ENCODE peak calls at places on chromosomes 1 and 21, in five cellular contexts. S is DMS 273 treated with DMSO at 0.1 percent for 48 hours, D is T follicular helper cell, A is posterior vena cava, I is right cardiac atrium. X is an unnamed sample.

GRCh38 chr1:80048706-80049105 is 1042.2 kb upstream of the ADGRL4 start:
- DNase-seq in D (no peak), A (no peak), I (no peak), S (no peak), X (no peak)

GRCh38 chr1:53715478-53715877 is 23.5 kb downstream of the GLIS1 start:
- DNase-seq in D (no peak), A (no peak), I (no peak), S (no peak), X (no peak)

GRCh38 chr1:44616284-44616990 is 57.8 kb downstream of the TMEM53 start:
- DNase-seq in S (no peak), I (no peak), D (no peak), A (no peak), X (no peak)

GRCh38 chr1:209621741-209622655 is 30.2 kb downstream of the LAMB3 start:
- DNase-seq in I (no peak), D (no peak), A (no peak), S (no peak), X (no peak)

GRCh38 chr1:154410185-154410827 is 5.2 kb downstream of the IL6R start:
- DNase-seq in A (peak; percentile 17), D (no peak), S (no peak), I (no peak), X (no peak)

GRCh38 chr21:41147979-41148355 is 20.0 kb upstream of the BACE2 start:
- DNase-seq in D (no peak), S (no peak), A (no peak), I (no peak), X (no peak)

GRCh38 chr1:99557556-99558256 is 88.2 kb upstream of the PALMD start:
- DNase-seq in I (no peak), D (no peak), S (no peak), A (no peak), X (no peak)

GRCh38 chr1:119828266-119828665 is 17.0 kb upstream of the REG4 start:
- DNase-seq in A (no peak), D (no peak), I (no peak), S (no peak), X (no peak)

GRCh38 chr1:179095924-179096323 is 14.1 kb downstream of the TOR3A start:
- DNase-seq in A (no peak), S (no peak), I (no peak), D (no peak), X (no peak)

GRCh38 chr1:47710075-47711071 is 272.5 kb downstream of the FOXD2 start:
- DNase-seq in S (peak; percentile 25), A (peak; percentile 92), I (peak; percentile 92), D (peak; percentile 45), X (no peak)

GRCh38 chr21:42627527-42628289 is 25.7 kb upstream of the PDE9A start:
- DNase-seq in D (no peak), A (peak; percentile 35), S (no peak), I (peak; percentile 88), X (no peak)

GRCh38 chr1:58592521-58593134 is 15.6 kb upstream of the TACSTD2 start:
- DNase-seq in D (no peak), I (peak; percentile 75), S (peak; percentile 47), A (peak; percentile 87), X (no peak)

GRCh38 chr1:168482106-168482505 is 61.7 kb downstream of the XCL2 start:
- DNase-seq in A (no peak), D (no peak), S (no peak), I (no peak), X (no peak)

GRCh38 chr1:245752551-245752950 is 597.8 kb downstream of the KIF26B start:
- DNase-seq in I (no peak), A (no peak), D (no peak), S (no peak), X (no peak)